ENCODE peak calls at places on chromosomes 16 and 17, in six cellular contexts. One of them, this sample, is unnamed.
A peak's percentile ranks its signal among the peaks of the same experiment; 100 is the strongest.

GRCh38 chr16:1732071-1732470 is 26.1 kb downstream of the MAPK8IP3 start:
- DNase-seq in astrocyte of the spinal cord: no peak
- DNase-seq in body of pancreas: no peak
- DNase-seq in lung: no peak
- DNase-seq in pancreas: no peak
- DNase-seq in breast epithelium: no peak
- DNase-seq in this sample: no peak

GRCh38 chr16:69064789-69065313 is 40.6 kb upstream of the HAS3 start:
- DNase-seq in astrocyte of the spinal cord: peak; percentile 42
- DNase-seq in body of pancreas: no peak
- DNase-seq in lung: no peak
- DNase-seq in pancreas: peak; percentile 24
- DNase-seq in breast epithelium: no peak
- DNase-seq in this sample: no peak

GRCh38 chr16:72092832-72093447 is 480 bp downstream of the TXNL4B start:
- DNase-seq in astrocyte of the spinal cord: peak; percentile 68
- DNase-seq in body of pancreas: no peak
- DNase-seq in lung: no peak
- DNase-seq in pancreas: no peak
- DNase-seq in breast epithelium: no peak
- DNase-seq in this sample: peak; percentile 86

GRCh38 chr17:18157354-18157985 is 26.2 kb upstream of the ALKBH5 start:
- DNase-seq in astrocyte of the spinal cord: no peak
- DNase-seq in body of pancreas: no peak
- DNase-seq in lung: no peak
- DNase-seq in pancreas: no peak
- DNase-seq in breast epithelium: no peak
- DNase-seq in this sample: no peak

GRCh38 chr16:28623172-28623711 is 13.4 kb upstream of the SULT1A1 start:
- DNase-seq in astrocyte of the spinal cord: peak; percentile 12
- DNase-seq in body of pancreas: peak; percentile 81
- DNase-seq in lung: peak; percentile 57
- DNase-seq in pancreas: peak; percentile 87
- DNase-seq in breast epithelium: no peak
- DNase-seq in this sample: peak; percentile 11

GRCh38 chr17:50824429-50824828 is 11.0 kb upstream of the WFIKKN2 start:
- DNase-seq in astrocyte of the spinal cord: no peak
- DNase-seq in body of pancreas: no peak
- DNase-seq in lung: no peak
- DNase-seq in pancreas: no peak
- DNase-seq in breast epithelium: no peak
- DNase-seq in this sample: no peak

GRCh38 chr16:3819741-3820724 is 60.5 kb downstream of the CREBBP start:
- DNase-seq in astrocyte of the spinal cord: peak; percentile 96
- DNase-seq in body of pancreas: peak; percentile 63
- DNase-seq in lung: no peak
- DNase-seq in pancreas: no peak
- DNase-seq in breast epithelium: no peak
- DNase-seq in this sample: peak; percentile 99

GRCh38 chr17:50169121-50169764 is 3.4 kb downstream of the SGCA start:
- DNase-seq in astrocyte of the spinal cord: peak; percentile 76
- DNase-seq in body of pancreas: peak; percentile 46
- DNase-seq in lung: peak; percentile 52
- DNase-seq in pancreas: no peak
- DNase-seq in breast epithelium: no peak
- DNase-seq in this sample: peak; percentile 82

GRCh38 chr17:31092475-31093064 is 2.2 kb upstream of the NF1 start:
- DNase-seq in astrocyte of the spinal cord: no peak
- DNase-seq in body of pancreas: no peak
- DNase-seq in lung: no peak
- DNase-seq in pancreas: no peak
- DNase-seq in breast epithelium: no peak
- DNase-seq in this sample: no peak

GRCh38 chr16:27951752-27952151 is 111.8 kb downstream of the GSG1L start:
- DNase-seq in astrocyte of the spinal cord: no peak
- DNase-seq in body of pancreas: no peak
- DNase-seq in lung: no peak
- DNase-seq in pancreas: no peak
- DNase-seq in breast epithelium: no peak
- DNase-seq in this sample: peak; percentile 13

GRCh38 chr17:1562178-1562643 is 381 bp downstream of the PITPNA start:
- DNase-seq in astrocyte of the spinal cord: peak; percentile 28
- DNase-seq in body of pancreas: no peak
- DNase-seq in lung: peak; percentile 55
- DNase-seq in pancreas: no peak
- DNase-seq in breast epithelium: peak; percentile 32
- DNase-seq in this sample: no peak

GRCh38 chr16:85005278-85006069 is 5.9 kb downstream of the ZDHHC7 start:
- DNase-seq in astrocyte of the spinal cord: peak; percentile 46
- DNase-seq in body of pancreas: no peak
- DNase-seq in lung: no peak
- DNase-seq in pancreas: no peak
- DNase-seq in breast epithelium: no peak
- DNase-seq in this sample: peak; percentile 87

GRCh38 chr16:54817432-54817831 is 113.2 kb upstream of the IRX5 start:
- DNase-seq in astrocyte of the spinal cord: peak; percentile 1
- DNase-seq in body of pancreas: no peak
- DNase-seq in lung: peak; percentile 32
- DNase-seq in pancreas: no peak
- DNase-seq in breast epithelium: peak; percentile 24
- DNase-seq in this sample: peak; percentile 8

GRCh38 chr16:24920568-24920967 is 74.8 kb downstream of the SLC5A11 start:
- DNase-seq in astrocyte of the spinal cord: no peak
- DNase-seq in body of pancreas: no peak
- DNase-seq in lung: no peak
- DNase-seq in pancreas: no peak
- DNase-seq in breast epithelium: no peak
- DNase-seq in this sample: no peak

GRCh38 chr17:19333736-19334290 is 28.7 kb downstream of the B9D1 start:
- DNase-seq in astrocyte of the spinal cord: no peak
- DNase-seq in body of pancreas: no peak
- DNase-seq in lung: no peak
- DNase-seq in pancreas: peak; percentile 54
- DNase-seq in breast epithelium: no peak
- DNase-seq in this sample: no peak

GRCh38 chr16:11402745-11403533 is 57.7 kb downstream of the RMI2 start:
- DNase-seq in astrocyte of the spinal cord: no peak
- DNase-seq in body of pancreas: no peak
- DNase-seq in lung: no peak
- DNase-seq in pancreas: no peak
- DNase-seq in breast epithelium: no peak
- DNase-seq in this sample: no peak

GRCh38 chr16:11084484-11085024 is 140.2 kb downstream of the CLEC16A start:
- DNase-seq in astrocyte of the spinal cord: peak; percentile 90
- DNase-seq in body of pancreas: no peak
- DNase-seq in lung: no peak
- DNase-seq in pancreas: no peak
- DNase-seq in breast epithelium: no peak
- DNase-seq in this sample: peak; percentile 51

GRCh38 chr17:57739402-57740224 is 5.5 kb downstream of the CCDC182 start:
- DNase-seq in astrocyte of the spinal cord: no peak
- DNase-seq in body of pancreas: no peak
- DNase-seq in lung: no peak
- DNase-seq in pancreas: no peak
- DNase-seq in breast epithelium: no peak
- DNase-seq in this sample: no peak

GRCh38 chr16:85137323-85138072 is 25.2 kb upstream of the CIBAR2 start:
- DNase-seq in astrocyte of the spinal cord: peak; percentile 83
- DNase-seq in body of pancreas: peak; percentile 97
- DNase-seq in lung: peak; percentile 91
- DNase-seq in pancreas: peak; percentile 90
- DNase-seq in breast epithelium: peak; percentile 89
- DNase-seq in this sample: peak; percentile 94

GRCh38 chr17:71941920-71942319 is 178.9 kb upstream of the SOX9 start:
- DNase-seq in astrocyte of the spinal cord: no peak
- DNase-seq in body of pancreas: no peak
- DNase-seq in lung: no peak
- DNase-seq in pancreas: no peak
- DNase-seq in breast epithelium: no peak
- DNase-seq in this sample: no peak

GRCh38 chr16:10876799-10877341 is at the start of gene CIITA:
- DNase-seq in astrocyte of the spinal cord: peak; percentile 77
- DNase-seq in body of pancreas: peak; percentile 71
- DNase-seq in lung: peak; percentile 74
- DNase-seq in pancreas: peak; percentile 76
- DNase-seq in breast epithelium: peak; percentile 59
- DNase-seq in this sample: peak; percentile 59

GRCh38 chr17:6677158-6677831 is 25.7 kb downstream of the C17orf100 start:
- DNase-seq in astrocyte of the spinal cord: peak; percentile 52
- DNase-seq in body of pancreas: no peak
- DNase-seq in lung: no peak
- DNase-seq in pancreas: no peak
- DNase-seq in breast epithelium: no peak
- DNase-seq in this sample: no peak

GRCh38 chr17:79504181-79504605 is 106.7 kb downstream of the RBFOX3 start:
- DNase-seq in astrocyte of the spinal cord: no peak
- DNase-seq in body of pancreas: no peak
- DNase-seq in lung: no peak
- DNase-seq in pancreas: no peak
- DNase-seq in breast epithelium: no peak
- DNase-seq in this sample: no peak

GRCh38 chr17:67994827-67995567 is 1.3 kb downstream of the C17orf58 start:
- DNase-seq in astrocyte of the spinal cord: peak; percentile 75
- DNase-seq in body of pancreas: peak; percentile 55
- DNase-seq in lung: no peak
- DNase-seq in pancreas: no peak
- DNase-seq in breast epithelium: no peak
- DNase-seq in this sample: peak; percentile 82

GRCh38 chr16:88533381-88533831 is 36.8 kb upstream of the ZC3H18 start:
- DNase-seq in astrocyte of the spinal cord: peak; percentile 41
- DNase-seq in body of pancreas: no peak
- DNase-seq in lung: no peak
- DNase-seq in pancreas: peak; percentile 53
- DNase-seq in breast epithelium: no peak
- DNase-seq in this sample: no peak

GRCh38 chr17:29237476-29238132 is 9.1 kb upstream of the CRYBA1 start:
- DNase-seq in astrocyte of the spinal cord: peak; percentile 76
- DNase-seq in body of pancreas: no peak
- DNase-seq in lung: no peak
- DNase-seq in pancreas: no peak
- DNase-seq in breast epithelium: no peak
- DNase-seq in this sample: peak; percentile 90

GRCh38 chr17:51035436-51035835 is 85.2 kb downstream of the SPAG9 start:
- DNase-seq in astrocyte of the spinal cord: peak; percentile 87
- DNase-seq in body of pancreas: no peak
- DNase-seq in lung: no peak
- DNase-seq in pancreas: no peak
- DNase-seq in breast epithelium: no peak
- DNase-seq in this sample: peak; percentile 94

GRCh38 chr17:75822119-75822799 is 21.9 kb downstream of the UNC13D start:
- DNase-seq in astrocyte of the spinal cord: no peak
- DNase-seq in body of pancreas: peak; percentile 95
- DNase-seq in lung: peak; percentile 52
- DNase-seq in pancreas: peak; percentile 90
- DNase-seq in breast epithelium: peak; percentile 54
- DNase-seq in this sample: no peak

GRCh38 chr17:14311186-14311705 is 10.4 kb downstream of the HS3ST3B1 start:
- DNase-seq in astrocyte of the spinal cord: no peak
- DNase-seq in body of pancreas: no peak
- DNase-seq in lung: no peak
- DNase-seq in pancreas: no peak
- DNase-seq in breast epithelium: no peak
- DNase-seq in this sample: no peak
- TF ChIP-seq CTCF in astrocyte of the spinal cord: no peak
- TF ChIP-seq CTCF in body of pancreas: no peak
- TF ChIP-seq CTCF in lung: no peak
- TF ChIP-seq CTCF in pancreas: no peak
- TF ChIP-seq CTCF in breast epithelium: no peak
- TF ChIP-seq CTCF in this sample: no peak

DNA sequence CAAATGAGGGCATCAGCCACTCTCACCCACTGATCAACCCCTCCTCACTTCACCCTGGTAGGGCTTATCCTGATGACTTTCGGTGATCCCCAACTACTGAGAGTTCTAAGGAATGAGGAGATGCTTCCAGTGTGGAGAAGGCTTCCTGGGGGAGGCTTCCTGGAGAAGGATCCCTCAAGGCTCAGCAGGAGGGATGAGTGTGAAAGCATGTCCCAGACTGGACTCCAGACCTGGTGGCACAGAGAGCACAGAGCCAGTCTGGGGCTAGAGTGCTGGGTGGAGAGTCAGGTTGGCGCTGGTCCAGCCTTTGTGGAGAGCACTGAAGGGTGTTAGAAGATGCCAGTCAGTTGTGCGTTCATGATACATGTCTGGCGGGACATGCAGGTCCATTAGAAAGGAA is 53.7 kb downstream of the PLD6 start:
- DNase-seq in astrocyte of the spinal cord: no peak
- DNase-seq in body of pancreas: no peak
- DNase-seq in lung: peak; percentile 49
- DNase-seq in pancreas: no peak
- DNase-seq in breast epithelium: no peak
- DNase-seq in this sample: no peak
- H3K4me3 ChIP-seq in astrocyte of the spinal cord: no peak overlapping the region
- H3K4me3 ChIP-seq in body of pancreas: no peak overlapping the region
- H3K4me3 ChIP-seq in lung: no peak overlapping the region
- H3K4me3 ChIP-seq in pancreas: no peak overlapping the region
- H3K4me3 ChIP-seq in breast epithelium: no peak overlapping the region
- H3K4me3 ChIP-seq in this sample: no peak overlapping the region

GRCh38 chr16:67431077-67431804 is at the start of gene HSD11B2:
- DNase-seq in astrocyte of the spinal cord: peak; percentile 17
- DNase-seq in body of pancreas: peak; percentile 82
- DNase-seq in lung: peak; percentile 47
- DNase-seq in pancreas: peak; percentile 87
- DNase-seq in breast epithelium: peak; percentile 41
- DNase-seq in this sample: no peak
- TF ChIP-seq CTCF in astrocyte of the spinal cord: no peak
- TF ChIP-seq CTCF in body of pancreas: no peak
- TF ChIP-seq CTCF in lung: no peak
- TF ChIP-seq CTCF in pancreas: no peak
- TF ChIP-seq CTCF in breast epithelium: no peak
- TF ChIP-seq CTCF in this sample: no peak

DNA sequence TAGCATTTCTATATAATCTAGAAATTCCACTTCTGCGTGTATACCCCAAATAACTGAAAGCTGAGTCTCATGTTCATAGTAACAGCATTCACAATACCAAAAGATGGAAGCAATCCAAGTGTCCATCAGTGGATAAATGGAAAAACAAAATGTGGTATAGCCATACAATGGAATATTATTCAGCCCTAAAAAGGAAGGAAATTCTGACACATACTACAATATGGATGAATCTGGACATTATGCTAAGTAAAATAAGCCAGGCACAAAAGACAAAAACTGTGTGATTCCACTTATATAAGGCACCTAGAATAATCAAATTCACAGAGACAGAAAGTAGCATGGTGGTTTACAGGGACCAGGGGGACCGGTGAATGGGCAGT is 20.4 kb downstream of the HOXB1 start:
- DNase-seq in astrocyte of the spinal cord: no peak
- DNase-seq in body of pancreas: no peak
- DNase-seq in lung: no peak
- DNase-seq in pancreas: no peak
- DNase-seq in breast epithelium: no peak
- DNase-seq in this sample: no peak
- H3K4me3 ChIP-seq in astrocyte of the spinal cord: no peak overlapping the region
- H3K4me3 ChIP-seq in body of pancreas: no peak overlapping the region
- H3K4me3 ChIP-seq in lung: no peak overlapping the region
- H3K4me3 ChIP-seq in pancreas: no peak overlapping the region
- H3K4me3 ChIP-seq in breast epithelium: no peak overlapping the region
- H3K4me3 ChIP-seq in this sample: no peak overlapping the region